ENCODE peak calls at places on chromosomes 13 and 19, in five cellular contexts. P is stimulated activated CD4-positive, alpha-beta T cell treated with anti-CD3 and anti-CD28 coated beads, TNF-alpha, amount 100 ng/mL, for 4 hours; Y is choroid plexus epithelial cell; B is GM18507; N is ACHN. O is an unnamed sample.
A peak's percentile ranks its signal among the peaks of the same experiment; 100 is the strongest.

GRCh38 chr19:33063356-33064116 is 1.2 kb downstream of the RHPN2 start:
- DNase-seq in N (no peak), P (no peak), Y (no peak), B (no peak), O (no peak)

GRCh38 chr13:113453962-113454361 is 674 bp upstream of the ADPRHL1 start:
- DNase-seq in Y (peak; percentile 29), P (no peak), B (no peak), N (no peak), O (no peak)

GRCh38 chr19:35773020-35773809 is 2.1 kb upstream of the ARHGAP33 start:
- DNase-seq in N (peak; percentile 79), P (no peak), Y (peak; percentile 31), B (no peak), O (no peak)

GRCh38 chr19:50952890-50953289 is at the start of gene KLK5:
- DNase-seq in N (no peak), P (no peak), Y (no peak), B (no peak), O (no peak)

GRCh38 chr19:10368101-10368803 is 12.1 kb downstream of the TYK2 start:
- DNase-seq in N (no peak), B (no peak), P (no peak), Y (no peak), O (no peak)

GRCh38 chr19:4455742-4456565 is 1.6 kb downstream of the UBXN6 start:
- DNase-seq in Y (peak; percentile 86), P (no peak), N (peak; percentile 93), B (no peak), O (peak; percentile 15)

GRCh38 chr13:42985312-42986175 is 6.5 kb downstream of the EPSTI1 start:
- DNase-seq in Y (no peak), N (no peak), B (no peak), P (no peak), O (no peak)

GRCh38 chr19:6076291-6076665 is 34.0 kb downstream of the RFX2 start:
- DNase-seq in P (no peak), Y (no peak), B (no peak), N (no peak), O (no peak)

GRCh38 chr13:73364706-73365105 is 305.9 kb downstream of the KLF5 start:
- DNase-seq in P (no peak), N (no peak), B (no peak), Y (no peak), O (no peak)

GRCh38 chr19:32343550-32344262 is 1.7 kb upstream of the ZNF507 start:
- DNase-seq in N (no peak), P (no peak), Y (no peak), B (no peak), O (no peak)

GRCh38 chr13:67277581-67277980 is 47.4 kb upstream of the PCDH9 start:
- DNase-seq in Y (no peak), N (no peak), B (no peak), P (no peak), O (no peak)

O was measured in dermis blood vessel endothelial cell.